ENCODE peak calls at places on chromosomes 7 and 10, in seven cellular contexts. One of them, this sample, is unnamed.

GRCh38 chr10:124875596-124875995 is 66.3 kb upstream of the ZRANB1 start:
- DNase-seq in H1: no peak
- DNase-seq in IMR-90: peak
- DNase-seq in H9: no peak
- DNase-seq in mesenchymal stem cell: peak
- DNase-seq in mesendoderm: peak
- DNase-seq in trophoblast cell: no peak
- DNase-seq in this sample: no peak

GRCh38 chr7:77696643-77697534 is 630 bp downstream of the RSBN1L start:
- DNase-seq in H1: no peak
- DNase-seq in IMR-90: peak
- DNase-seq in H9: peak
- DNase-seq in mesenchymal stem cell: peak
- DNase-seq in mesendoderm: peak
- DNase-seq in trophoblast cell: peak
- DNase-seq in this sample: peak

GRCh38 chr10:6232846-6233724 is 30.4 kb downstream of the PFKFB3 start:
- DNase-seq in H1: no peak
- DNase-seq in IMR-90: no peak
- DNase-seq in H9: no peak
- DNase-seq in mesenchymal stem cell: no peak
- DNase-seq in mesendoderm: no peak
- DNase-seq in trophoblast cell: peak
- DNase-seq in this sample: no peak

GRCh38 chr7:18866359-18867036 is 250.9 kb downstream of the TWIST1 start:
- DNase-seq in H1: no peak
- DNase-seq in IMR-90: peak
- DNase-seq in H9: no peak
- DNase-seq in mesenchymal stem cell: peak
- DNase-seq in mesendoderm: no peak
- DNase-seq in trophoblast cell: peak
- DNase-seq in this sample: no peak

GRCh38 chr10:62050941-62051433 is 149.5 kb downstream of the ARID5B start:
- DNase-seq in H1: no peak
- DNase-seq in IMR-90: peak
- DNase-seq in H9: no peak
- DNase-seq in mesenchymal stem cell: peak
- DNase-seq in mesendoderm: peak
- DNase-seq in trophoblast cell: peak
- DNase-seq in this sample: no peak

GRCh38 chr10:122287584-122287983 is 16.5 kb downstream of the BTBD16 start:
- DNase-seq in H1: no peak
- DNase-seq in IMR-90: no peak
- DNase-seq in H9: no peak
- DNase-seq in mesenchymal stem cell: peak
- DNase-seq in mesendoderm: no peak
- DNase-seq in trophoblast cell: no peak
- DNase-seq in this sample: no peak

GRCh38 chr7:3427957-3428356 is 126.9 kb downstream of the SDK1 start:
- DNase-seq in H1: no peak
- DNase-seq in IMR-90: no peak
- DNase-seq in H9: no peak
- DNase-seq in mesenchymal stem cell: no peak
- DNase-seq in mesendoderm: no peak
- DNase-seq in trophoblast cell: no peak
- DNase-seq in this sample: no peak

GRCh38 chr7:30020535-30020934 is 6.0 kb downstream of the FKBP14 start:
- DNase-seq in H1: no peak
- DNase-seq in IMR-90: no peak
- DNase-seq in H9: no peak
- DNase-seq in mesenchymal stem cell: no peak
- DNase-seq in mesendoderm: no peak
- DNase-seq in trophoblast cell: no peak
- DNase-seq in this sample: no peak

GRCh38 chr10:125982256-125982948 is 86.0 kb downstream of the FANK1 start:
- DNase-seq in H1: no peak
- DNase-seq in IMR-90: peak
- DNase-seq in H9: peak
- DNase-seq in mesenchymal stem cell: peak
- DNase-seq in mesendoderm: peak
- DNase-seq in trophoblast cell: peak
- DNase-seq in this sample: peak

GRCh38 chr10:13206091-13206490 is 28.1 kb downstream of the UCMA start:
- DNase-seq in H1: no peak
- DNase-seq in IMR-90: no peak
- DNase-seq in H9: no peak
- DNase-seq in mesenchymal stem cell: no peak
- DNase-seq in mesendoderm: no peak
- DNase-seq in trophoblast cell: no peak
- DNase-seq in this sample: no peak

GRCh38 chr7:15781944-15782343 is 95.5 kb upstream of the MEOX2 start:
- DNase-seq in H1: no peak
- DNase-seq in IMR-90: no peak
- DNase-seq in H9: no peak
- DNase-seq in mesenchymal stem cell: no peak
- DNase-seq in mesendoderm: no peak
- DNase-seq in trophoblast cell: no peak
- DNase-seq in this sample: no peak
- H3K4ac ChIP-seq in H1: no peak
- H3K4ac ChIP-seq in IMR-90: no peak
- H3K4ac ChIP-seq in H9: no peak
- H3K4ac ChIP-seq in mesenchymal stem cell: no peak
- H3K4ac ChIP-seq in mesendoderm: no peak
- H3K4ac ChIP-seq in trophoblast cell: no peak
- H3K4ac ChIP-seq in this sample: no peak

DNA sequence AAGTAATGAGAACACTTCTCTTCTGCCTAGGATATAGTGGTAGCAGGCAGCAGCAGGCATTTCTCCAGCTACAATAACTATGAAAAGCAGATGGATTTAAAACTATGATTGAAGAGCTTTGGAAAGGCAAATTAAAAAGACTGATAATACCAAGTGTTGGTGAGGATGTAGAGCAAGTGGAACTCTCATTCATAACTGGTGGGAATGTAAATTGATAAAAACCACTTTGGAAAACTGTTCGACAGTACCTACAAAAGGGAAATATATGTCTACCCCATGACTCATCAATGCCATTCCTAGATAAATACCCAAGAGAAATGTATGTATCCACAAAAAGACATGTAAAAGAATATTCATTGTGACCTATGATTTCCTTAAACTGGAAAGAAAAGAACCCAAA is 14.6 kb downstream of the ARMC3 start:
- DNase-seq in H1: no peak
- DNase-seq in IMR-90: no peak
- DNase-seq in H9: no peak
- DNase-seq in mesenchymal stem cell: no peak
- DNase-seq in mesendoderm: no peak
- DNase-seq in trophoblast cell: no peak
- DNase-seq in this sample: no peak
- H3K18ac ChIP-seq in H1: no peak
- H3K18ac ChIP-seq in IMR-90: no peak
- H3K18ac ChIP-seq in H9: no peak
- H3K18ac ChIP-seq in mesenchymal stem cell: no peak
- H3K18ac ChIP-seq in mesendoderm: no peak
- H3K18ac ChIP-seq in trophoblast cell: no peak
- H3K18ac ChIP-seq in this sample: no peak

GRCh38 chr7:47423196-47423595 is 158.7 kb downstream of the TNS3 start:
- DNase-seq in H1: no peak
- DNase-seq in IMR-90: no peak
- DNase-seq in H9: no peak
- DNase-seq in mesenchymal stem cell: no peak
- DNase-seq in mesendoderm: no peak
- DNase-seq in trophoblast cell: no peak
- DNase-seq in this sample: no peak
- H3K4ac ChIP-seq in H1: no peak
- H3K4ac ChIP-seq in IMR-90: peak
- H3K4ac ChIP-seq in H9: no peak
- H3K4ac ChIP-seq in mesenchymal stem cell: no peak
- H3K4ac ChIP-seq in mesendoderm: no peak
- H3K4ac ChIP-seq in trophoblast cell: no peak
- H3K4ac ChIP-seq in this sample: no peak

GRCh38 chr10:109846832-109847231 is 76.5 kb downstream of the XPNPEP1 start:
- DNase-seq in H1: no peak
- DNase-seq in IMR-90: no peak
- DNase-seq in H9: no peak
- DNase-seq in mesenchymal stem cell: no peak
- DNase-seq in mesendoderm: peak
- DNase-seq in trophoblast cell: no peak
- DNase-seq in this sample: no peak
- H3K18ac ChIP-seq in H1: no peak
- H3K18ac ChIP-seq in IMR-90: no peak
- H3K18ac ChIP-seq in H9: no peak
- H3K18ac ChIP-seq in mesenchymal stem cell: no peak
- H3K18ac ChIP-seq in mesendoderm: no peak
- H3K18ac ChIP-seq in trophoblast cell: no peak
- H3K18ac ChIP-seq in this sample: no peak

GRCh38 chr10:33719005-33719703 is 384.7 kb upstream of the NRP1 start:
- DNase-seq in H1: no peak
- DNase-seq in IMR-90: no peak
- DNase-seq in H9: no peak
- DNase-seq in mesenchymal stem cell: no peak
- DNase-seq in mesendoderm: no peak
- DNase-seq in trophoblast cell: no peak
- DNase-seq in this sample: no peak

GRCh38 chr10:33723181-33723580 is 388.7 kb upstream of the NRP1 start:
- DNase-seq in H1: no peak
- DNase-seq in IMR-90: no peak
- DNase-seq in H9: no peak
- DNase-seq in mesenchymal stem cell: peak
- DNase-seq in mesendoderm: no peak
- DNase-seq in trophoblast cell: no peak
- DNase-seq in this sample: no peak

GRCh38 chr10:33722067-33722466 is 387.6 kb upstream of the NRP1 start:
- DNase-seq in H1: no peak
- DNase-seq in IMR-90: peak
- DNase-seq in H9: no peak
- DNase-seq in mesenchymal stem cell: no peak
- DNase-seq in mesendoderm: no peak
- DNase-seq in trophoblast cell: no peak
- DNase-seq in this sample: no peak

GRCh38 chr10:33721509-33721908 is 387.0 kb upstream of the NRP1 start:
- DNase-seq in H1: no peak
- DNase-seq in IMR-90: no peak
- DNase-seq in H9: no peak
- DNase-seq in mesenchymal stem cell: no peak
- DNase-seq in mesendoderm: no peak
- DNase-seq in trophoblast cell: no peak
- DNase-seq in this sample: no peak

DNA sequence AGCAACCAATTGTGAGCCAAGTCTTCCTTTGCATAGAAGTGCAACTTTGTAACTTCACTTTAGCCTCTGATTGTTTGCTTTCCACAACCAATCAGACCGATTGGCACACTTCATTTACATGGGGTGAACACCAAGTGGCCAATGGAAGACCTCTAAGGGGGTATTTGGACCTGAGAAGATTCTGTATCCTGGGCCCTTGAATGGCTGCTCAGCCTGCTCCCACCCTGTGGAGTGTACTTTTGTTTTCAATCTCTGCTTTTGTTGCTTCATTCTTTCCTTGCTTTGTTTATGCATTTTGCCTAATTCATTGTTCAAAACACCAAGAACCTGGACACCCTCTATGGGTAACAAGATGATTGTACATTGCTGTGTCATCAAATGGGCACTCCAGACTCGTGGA is 385.7 kb upstream of the NRP1 start:
- DNase-seq in H1: no peak
- DNase-seq in IMR-90: no peak
- DNase-seq in H9: no peak
- DNase-seq in mesenchymal stem cell: no peak
- DNase-seq in mesendoderm: no peak
- DNase-seq in trophoblast cell: no peak
- DNase-seq in this sample: no peak
- H3K4ac ChIP-seq in H1: no peak
- H3K4ac ChIP-seq in IMR-90: no peak
- H3K4ac ChIP-seq in H9: no peak
- H3K4ac ChIP-seq in mesenchymal stem cell: no peak
- H3K4ac ChIP-seq in mesendoderm: no peak
- H3K4ac ChIP-seq in trophoblast cell: no peak
- H3K4ac ChIP-seq in this sample: no peak

GRCh38 chr7:111405621-111406020 is 156.7 kb downstream of the IMMP2L start:
- DNase-seq in H1: no peak
- DNase-seq in IMR-90: no peak
- DNase-seq in H9: no peak
- DNase-seq in mesenchymal stem cell: no peak
- DNase-seq in mesendoderm: no peak
- DNase-seq in trophoblast cell: no peak
- DNase-seq in this sample: no peak
- H3K18ac ChIP-seq in H1: no peak
- H3K18ac ChIP-seq in IMR-90: no peak
- H3K18ac ChIP-seq in H9: no peak
- H3K18ac ChIP-seq in mesenchymal stem cell: no peak
- H3K18ac ChIP-seq in mesendoderm: no peak
- H3K18ac ChIP-seq in trophoblast cell: no peak
- H3K18ac ChIP-seq in this sample: no peak

This sample was measured in neuronal stem cell.